ENCODE peak calls at places on chromosomes 13 and 19, in four cellular contexts. Q, B, K and O are unnamed samples.

GRCh38 chr19:49441210-49441959 is at the start of gene SLC17A7:
- DNase-seq in Q (no peak), B (peak), K (no peak), O (peak)

GRCh38 chr19:6161271-6161850 is 25.9 kb downstream of the ACSBG2 start:
- DNase-seq in Q (peak), B (peak), K (peak), O (peak)

GRCh38 chr13:44876782-44877324 is 112.4 kb downstream of the NUFIP1 start:
- DNase-seq in Q (no peak), B (peak), K (no peak), O (no peak)

GRCh38 chr13:76161143-76161542 is 525.0 kb downstream of the LMO7 start:
- DNase-seq in Q (no peak), B (no peak), K (no peak), O (no peak)

GRCh38 chr13:87287721-87288120 is 383.4 kb upstream of the SLITRK5 start:
- DNase-seq in Q (no peak), B (no peak), K (no peak), O (no peak)

GRCh38 chr19:13756210-13756609 is 8.1 kb upstream of the MRI1 start:
- DNase-seq in Q (no peak), B (no peak), K (no peak), O (no peak)

GRCh38 chr13:113220877-113221276 is 11.5 kb downstream of the CUL4A start:
- DNase-seq in Q (no peak), B (no peak), K (no peak), O (no peak)

GRCh38 chr19:46192990-46193650 is 36.4 kb upstream of the IGFL1 start:
- DNase-seq in Q (peak), B (peak), K (no peak), O (no peak)

GRCh38 chr13:41694902-41695301 is 237.6 kb downstream of the RGCC start:
- DNase-seq in Q (no peak), B (no peak), K (peak), O (peak)

GRCh38 chr13:96426160-96426559 is 336.3 kb downstream of the HS6ST3 start:
- DNase-seq in Q (no peak), B (no peak), K (no peak), O (no peak)

GRCh38 chr13:66528903-66529576 is 701.1 kb downstream of the PCDH9 start:
- DNase-seq in Q (no peak), B (no peak), K (no peak), O (no peak)

GRCh38 chr19:50490411-50490811 is 13.8 kb upstream of the GARIN5A start:
- DNase-seq in Q (no peak), B (no peak), K (no peak), O (no peak)

GRCh38 chr19:37114001-37114400 is 35.8 kb downstream of the ZNF420 start:
- DNase-seq in Q (no peak), B (peak), K (no peak), O (no peak)

GRCh38 chr19:16801599-16801998 is 27.6 kb upstream of the SIN3B start:
- DNase-seq in Q (no peak), B (no peak), K (no peak), O (no peak)

GRCh38 chr13:51674276-51674675 is 90.0 kb downstream of the WDFY2 start:
- DNase-seq in Q (no peak), B (no peak), K (no peak), O (no peak)

GRCh38 chr19:13097331-13098258 is 5.1 kb downstream of the LYL1 start:
- DNase-seq in Q (peak), B (peak), K (no peak), O (no peak)

GRCh38 chr19:16074488-16075365 is 1.6 kb upstream of the TPM4 start:
- DNase-seq in Q (no peak), B (no peak), K (no peak), O (no peak)

GRCh38 chr19:10744222-10744847 is 26.5 kb downstream of the DNM2 start:
- DNase-seq in Q (no peak), B (no peak), K (no peak), O (no peak)

GRCh38 chr13:75250526-75251183 is 231.3 kb downstream of the TBC1D4 start:
- DNase-seq in Q (no peak), B (no peak), K (no peak), O (no peak)

GRCh38 chr19:50003254-50003788 is 21.9 kb downstream of the VRK3 start:
- DNase-seq in Q (no peak), B (no peak), K (no peak), O (no peak)

GRCh38 chr19:33446156-33446917 is 72.8 kb downstream of the CEBPG start:
- DNase-seq in Q (no peak), B (no peak), K (no peak), O (no peak)

GRCh38 chr19:47613165-47614146 is 4.5 kb downstream of the BICRA start:
- DNase-seq in Q (no peak), B (no peak), K (no peak), O (no peak)

GRCh38 chr13:89925107-89925506 is 1422.4 kb upstream of the MIR17HG start:
- DNase-seq in Q (peak), B (peak), K (no peak), O (no peak)

GRCh38 chr19:30919737-30920136 is 429.5 kb downstream of the TSHZ3 start:
- DNase-seq in Q (no peak), B (no peak), K (no peak), O (no peak)

DNA sequence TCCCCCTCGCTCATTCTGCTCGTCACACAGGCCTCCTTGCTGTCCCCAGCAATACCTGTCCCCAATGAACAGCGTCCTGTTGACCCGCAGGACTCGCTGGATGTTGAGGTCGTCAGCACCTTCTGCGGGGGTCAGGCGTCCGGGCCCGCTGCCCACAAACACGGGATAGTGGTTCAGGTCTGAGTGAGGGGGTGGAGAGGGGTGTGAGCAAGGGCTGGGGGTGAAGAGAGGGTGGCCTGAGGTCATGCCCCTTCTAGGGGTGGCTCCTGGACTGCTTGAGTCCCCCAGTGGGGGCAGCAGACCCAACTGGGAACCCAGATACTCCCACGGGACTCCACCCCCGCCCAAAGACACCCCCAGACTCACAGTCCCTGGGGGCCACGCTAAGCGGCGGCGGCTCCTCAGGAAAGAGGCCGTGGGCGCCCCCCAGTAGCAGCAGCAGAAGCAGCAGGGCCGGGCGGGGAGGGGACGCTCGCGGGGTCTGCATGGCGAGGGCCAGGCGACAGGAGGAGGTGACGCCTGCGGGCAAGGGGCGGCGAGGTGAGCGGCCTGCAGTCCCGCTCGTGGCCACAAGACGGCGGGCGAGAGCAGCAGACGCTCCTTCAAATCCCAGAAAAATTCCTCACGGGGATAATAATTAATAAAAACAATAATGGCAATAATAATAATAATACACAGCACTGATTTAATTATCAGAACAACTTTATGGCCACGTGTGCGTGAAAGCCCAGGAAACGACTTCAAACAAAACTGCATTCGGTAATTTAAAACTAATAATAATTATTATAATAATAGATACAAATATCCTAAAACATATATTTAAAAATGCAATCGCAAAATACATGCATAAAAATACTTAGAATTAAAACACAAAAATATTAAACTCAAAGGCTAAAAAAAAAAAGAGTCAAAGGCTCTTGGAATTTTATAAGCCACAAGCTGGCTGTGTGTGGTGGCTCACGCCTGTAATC is 1.2 kb downstream of the SEMA6B start:
- DNase-seq in Q (no peak), B (no peak), K (no peak), O (peak)
- TF ChIP-seq SPI1 in Q (no peak), B (no peak), K (no peak), O (no peak)

GRCh38 chr13:111626371-111627305 is 306.2 kb downstream of the TEX29 start:
- DNase-seq in Q (no peak), B (no peak), K (no peak), O (no peak)
- TF ChIP-seq SPI1 in Q (no peak), B (no peak), K (no peak), O (no peak)

DNA sequence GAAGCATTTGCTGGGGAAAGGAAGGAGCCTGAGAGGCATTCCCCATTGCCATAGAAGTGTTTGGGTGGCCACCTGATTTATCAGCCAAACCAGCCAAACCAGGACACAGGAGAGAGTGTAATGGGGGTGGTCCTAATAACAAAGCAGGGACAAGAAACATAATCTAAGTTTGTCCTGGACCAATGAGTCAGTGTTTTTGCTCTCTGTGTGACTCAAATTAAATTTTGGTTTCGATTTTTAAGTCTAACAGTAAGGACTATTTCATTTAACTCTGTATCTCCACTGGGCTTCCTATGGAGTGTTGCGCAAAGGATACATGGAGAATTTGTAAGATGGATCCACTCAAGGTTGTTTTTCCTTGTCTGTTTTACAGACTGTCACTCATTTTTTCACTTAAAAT is 19.5 kb upstream of the TRPC4 start:
- DNase-seq in Q (no peak), B (no peak), K (no peak), O (no peak)
- TF ChIP-seq SPI1 in Q (no peak), B (no peak), K (no peak), O (no peak)

GRCh38 chr19:2561895-2562294 is 86.0 kb downstream of the GADD45B start:
- DNase-seq in Q (peak), B (no peak), K (peak), O (peak)
- TF ChIP-seq SPI1 in Q (no peak), B (no peak), K (peak), O (peak)

GRCh38 chr13:60372141-60372540 is 24.9 kb upstream of the TDRD3 start:
- DNase-seq in Q (no peak), B (no peak), K (no peak), O (no peak)

GRCh38 chr13:60363288-60363687 is 33.7 kb upstream of the TDRD3 start:
- DNase-seq in Q (no peak), B (no peak), K (no peak), O (no peak)

GRCh38 chr13:60370343-60370742 is 26.7 kb upstream of the TDRD3 start:
- DNase-seq in Q (no peak), B (no peak), K (no peak), O (no peak)

GRCh38 chr13:60369242-60369641 is 27.8 kb upstream of the TDRD3 start:
- DNase-seq in Q (no peak), B (no peak), K (no peak), O (no peak)
- TF ChIP-seq SPI1 in Q (no peak), B (no peak), K (no peak), O (no peak)